ENCODE peak calls at places on chromosome 19, in six cellular contexts. B, G, A, F, N and M are unnamed samples.

GRCh38 chr19:31349160-31349881 is at the start of gene TSHZ3:
- DNase-seq in N (peak), B (peak), G (peak), F (no peak), A (no peak), M (peak)

GRCh38 chr19:7505682-7506384 is 10.1 kb upstream of the ZNF358 start:
- DNase-seq in G (peak), N (no peak), B (peak), A (no peak), F (no peak), M (peak)

GRCh38 chr19:48329167-48329891 is 4.0 kb downstream of the EMP3 start:
- DNase-seq in N (peak), A (no peak), F (no peak), G (no peak), B (peak), M (peak)

GRCh38 chr19:46955114-46955812 is 64.4 kb upstream of the NPAS1 start:
- DNase-seq in F (no peak), G (no peak), A (no peak), B (no peak), N (peak), M (peak)

GRCh38 chr19:36030264-36031148 is 2.2 kb downstream of the CLIP3 start:
- DNase-seq in G (no peak), B (no peak), A (no peak), F (peak), N (no peak), M (peak)

GRCh38 chr19:50376166-50377050 is at the start of gene NR1H2:
- DNase-seq in N (peak), F (peak), A (peak), B (peak), G (peak), M (peak)

GRCh38 chr19:39582891-39583625 is 19.3 kb upstream of the LGALS13 start:
- DNase-seq in A (no peak), B (no peak), N (no peak), G (no peak), F (no peak), M (no peak)

GRCh38 chr19:38289955-38290354 is 14.1 kb upstream of the C19orf33 start:
- DNase-seq in G (no peak), A (no peak), F (no peak), N (no peak), B (no peak), M (no peak)

GRCh38 chr19:18991468-18991867 is 41.8 kb downstream of the SUGP2 start:
- DNase-seq in N (no peak), F (no peak), A (no peak), G (no peak), B (no peak), M (no peak)

GRCh38 chr19:2720777-2721569 is at the start of gene DIRAS1:
- DNase-seq in N (no peak), A (no peak), F (no peak), G (peak), B (peak), M (peak)

GRCh38 chr19:35224681-35225604 is 3.6 kb downstream of the FAM187B start:
- DNase-seq in N (no peak), F (no peak), B (peak), G (no peak), A (no peak), M (no peak)

GRCh38 chr19:31718041-31718440 is 368.8 kb upstream of the TSHZ3 start:
- DNase-seq in G (no peak), A (no peak), N (no peak), B (no peak), F (no peak), M (no peak)

GRCh38 chr19:8611890-8612806 is 1.6 kb upstream of the ADAMTS10 start:
- DNase-seq in A (no peak), G (peak), N (peak), B (peak), F (no peak), M (peak)

GRCh38 chr19:3407556-3408516 is 41.5 kb downstream of the NFIC start:
- DNase-seq in A (no peak), F (no peak), N (no peak), G (no peak), B (no peak), M (peak)

GRCh38 chr19:54317108-54317964 is 4.4 kb upstream of the LILRA5 start:
- DNase-seq in F (no peak), B (no peak), G (no peak), N (no peak), A (no peak), M (no peak)

GRCh38 chr19:32576790-32577189 is 4.2 kb upstream of the PDCD5 start:
- DNase-seq in F (no peak), N (no peak), B (no peak), G (no peak), A (no peak), M (no peak)

GRCh38 chr19:1082165-1082927 is 12.8 kb downstream of the POLR2E start:
- DNase-seq in G (peak), F (no peak), A (peak), N (peak), B (peak), M (peak)

GRCh38 chr19:16175954-16176353 is 2.6 kb upstream of the CIB3 start:
- DNase-seq in F (no peak), N (no peak), B (no peak), A (no peak), G (no peak), M (no peak)

GRCh38 chr19:30317403-30317802 is 54.8 kb upstream of the ZNF536 start:
- DNase-seq in B (no peak), A (no peak), F (no peak), N (no peak), G (peak), M (no peak)

GRCh38 chr19:17320435-17320834 is 11.1 kb downstream of the DDA1 start:
- DNase-seq in B (no peak), A (no peak), N (no peak), F (no peak), G (no peak), M (no peak)

GRCh38 chr19:18469245-18470107 is 31.5 kb upstream of the ISYNA1 start:
- DNase-seq in N (peak), G (peak), A (peak), B (peak), F (no peak), M (peak)

GRCh38 chr19:29275266-29275665 is 62.3 kb upstream of the UQCRFS1 start:
- DNase-seq in N (no peak), F (no peak), A (no peak), G (no peak), B (no peak), M (no peak)

GRCh38 chr19:12648088-12648487 is 18.5 kb downstream of the MAN2B1 start:
- DNase-seq in F (no peak), B (peak), N (no peak), A (no peak), G (peak), M (peak)

GRCh38 chr19:11261902-11262839 is at the start of gene DOCK6:
- DNase-seq in G (peak), F (no peak), N (peak), A (no peak), B (peak), M (peak)

GRCh38 chr19:13718733-13719132 is 45.6 kb upstream of the MRI1 start:
- DNase-seq in B (peak), G (no peak), F (peak), N (peak), A (no peak), M (peak)

GRCh38 chr19:49861541-49862410 is 5.6 kb downstream of the PNKP start:
- DNase-seq in F (no peak), A (no peak), B (no peak), N (no peak), G (peak), M (no peak)

GRCh38 chr19:35890113-35890650 is 10.2 kb downstream of the NFKBID start:
- DNase-seq in G (no peak), N (no peak), B (no peak), A (no peak), F (no peak), M (no peak)

GRCh38 chr19:40774916-40775631 is at the start of gene MIA:
- DNase-seq in G (no peak), B (no peak), N (no peak), F (no peak), A (no peak), M (no peak)

GRCh38 chr19:50556236-50557008 is 11.8 kb downstream of the LRRC4B start:
- DNase-seq in F (no peak), N (peak), A (peak), G (peak), B (peak), M (peak)

GRCh38 chr19:47434088-47434487 is 14.8 kb upstream of the MEIS3 start:
- DNase-seq in N (no peak), B (no peak), A (no peak), G (no peak), F (no peak), M (no peak)

GRCh38 chr19:29617336-29618266 is 11.5 kb downstream of the POP4 start:
- DNase-seq in N (no peak), A (no peak), F (no peak), G (peak), B (no peak), M (no peak)

GRCh38 chr19:1768248-1768647 is 14.9 kb downstream of the ONECUT3 start:
- DNase-seq in N (peak), F (no peak), G (no peak), B (peak), A (no peak), M (peak)

GRCh38 chr19:1247747-1248453 is 483 bp upstream of the MIDN start:
- DNase-seq in B (peak), N (peak), F (no peak), A (no peak), G (peak), M (no peak)

GRCh38 chr19:39704181-39705044 is at the start of gene LGALS14:
- DNase-seq in B (no peak), F (no peak), N (no peak), A (no peak), G (no peak), M (no peak)

GRCh38 chr19:15813916-15814315 is 1.5 kb downstream of the OR10H1 start:
- DNase-seq in N (no peak), F (no peak), B (no peak), A (no peak), G (no peak), M (no peak)

GRCh38 chr19:39936622-39937021 is 2.2 kb upstream of the FCGBP start:
- DNase-seq in A (no peak), B (no peak), F (no peak), N (no peak), G (no peak), M (no peak)